ENCODE peak calls at places on chromosomes 3 and 15, in four cellular contexts. J is activated naive CD4-positive, alpha-beta T cell; Y is germinal center; I is fibroblast of lung. S is an unnamed sample.

GRCh38 chr15:89369548-89369947 is 34.9 kb upstream of the POLG start:
- DNase-seq in J (no peak), Y (no peak), I (no peak), S (no peak)

GRCh38 chr3:184236636-184237035 is 7.3 kb downstream of the VWA5B2 start:
- DNase-seq in J (no peak), Y (no peak), I (no peak), S (no peak)

GRCh38 chr3:128572644-128573105 is 77.9 kb downstream of the RPN1 start:
- DNase-seq in J (no peak), Y (peak; percentile 30), I (no peak), S (no peak)

GRCh38 chr3:50184242-50184978 is 7.0 kb upstream of the GNAT1 start:
- DNase-seq in J (no peak), Y (no peak), I (no peak), S (no peak)

GRCh38 chr3:129554356-129555120 is 11.6 kb downstream of the H1-8 start:
- DNase-seq in J (no peak), Y (no peak), I (peak; percentile 40), S (no peak)

GRCh38 chr3:114666613-114667012 is 372.8 kb downstream of the TIGIT start:
- DNase-seq in J (no peak), Y (no peak), I (no peak), S (no peak)

GRCh38 chr3:87792532-87793321 is 266.1 kb downstream of the CGGBP1 start:
- DNase-seq in J (no peak), Y (no peak), I (no peak), S (no peak)

GRCh38 chr15:66739287-66739686 is 37.3 kb downstream of the SMAD6 start:
- DNase-seq in J (no peak), Y (no peak), I (no peak), S (no peak)

GRCh38 chr3:75001330-75001729 is 386.9 kb upstream of the CNTN3 start:
- DNase-seq in J (no peak), Y (no peak), I (peak; percentile 23), S (no peak)

GRCh38 chr15:93243573-93243972 is 154.6 kb upstream of the RGMA start:
- DNase-seq in J (no peak), Y (no peak), I (no peak), S (no peak)

GRCh38 chr3:20809356-20809755 is 623.4 kb upstream of the SGO1 start:
- DNase-seq in J (no peak), Y (no peak), I (no peak), S (no peak)

GRCh38 chr3:182755308-182756106 is 37.8 kb upstream of the ATP11B start:
- DNase-seq in J (no peak), Y (no peak), I (no peak), S (no peak)

GRCh38 chr15:63088532-63089245 is 33.0 kb upstream of the LACTB start:
- DNase-seq in J (no peak), Y (no peak), I (no peak), S (no peak)

GRCh38 chr3:8499181-8499611 is 2.4 kb upstream of the LMCD1 start:
- DNase-seq in J (no peak), Y (no peak), I (no peak), S (peak; percentile 85)

GRCh38 chr3:79651536-79652065 is 116.2 kb downstream of the ROBO1 start:
- DNase-seq in J (no peak), Y (no peak), I (no peak), S (peak; percentile 27)

GRCh38 chr15:78681306-78682012 is 40.4 kb upstream of the CHRNB4 start:
- DNase-seq in J (no peak), Y (no peak), I (no peak), S (no peak)

GRCh38 chr15:90956551-90957104 is 1.9 kb downstream of the RCCD1 start:
- DNase-seq in J (peak; percentile 8), Y (peak; percentile 91), I (peak; percentile 71), S (no peak)

GRCh38 chr15:23081271-23081670 is 41.9 kb upstream of the TUBGCP5 start:
- DNase-seq in J (no peak), Y (no peak), I (no peak), S (no peak)

GRCh38 chr3:36814071-36814717 is 49.8 kb upstream of the DCLK3 start:
- DNase-seq in J (no peak), Y (no peak), I (no peak), S (no peak)

GRCh38 chr15:50059883-50060282 is 59.1 kb downstream of the ATP8B4 start:
- DNase-seq in J (no peak), Y (no peak), I (no peak), S (no peak)

GRCh38 chr15:79900087-79900486 is 3.3 kb upstream of the MTHFS start:
- DNase-seq in J (no peak), Y (no peak), I (no peak), S (no peak)

GRCh38 chr15:100438570-100438969 is 90.2 kb downstream of the CERS3 start:
- DNase-seq in J (peak; percentile 13), Y (no peak), I (peak; percentile 17), S (peak; percentile 18)

GRCh38 chr15:40471778-40472130 is 970 bp downstream of the CHST14 start:
- DNase-seq in J (no peak), Y (peak; percentile 35), I (peak; percentile 19), S (no peak)

GRCh38 chr3:140341817-140342403 is 336.0 kb upstream of the TRIM42 start:
- DNase-seq in J (no peak), Y (no peak), I (no peak), S (no peak)

GRCh38 chr3:138081371-138082084 is 33.9 kb downstream of the DZIP1L start:
- DNase-seq in J (no peak), Y (no peak), I (peak; percentile 71), S (peak; percentile 51)

GRCh38 chr3:123884258-123884831 is at the start of gene MYLK:
- DNase-seq in J (no peak), Y (peak; percentile 78), I (peak; percentile 93), S (peak; percentile 75)

GRCh38 chr3:76352069-76352847 is 566.9 kb upstream of the ZNF717 start:
- DNase-seq in J (no peak), Y (no peak), I (no peak), S (no peak)

GRCh38 chr15:66131200-66131599 is 122.3 kb downstream of the MEGF11 start:
- DNase-seq in J (no peak), Y (no peak), I (no peak), S (no peak)

GRCh38 chr3:46286936-46287335 is 44.7 kb downstream of the CCR3 start:
- DNase-seq in J (no peak), Y (no peak), I (no peak), S (no peak)

GRCh38 chr3:55797775-55798174 is 310.7 kb upstream of the WNT5A start:
- DNase-seq in J (no peak), Y (no peak), I (no peak), S (no peak)